ENCODE peak calls at places on chromosomes 2 and 18, in six cellular contexts. U is neural progenitor cell; G is CD8-positive, alpha-beta T cell; C is fibroblast of lung; B is NT2/D1; W is RWPE2. Q is an unnamed sample. For H3K9me3, the result is how much of the 10 kb centered on the place peaks cover.

GRCh38 chr2:230891108-230891507 is 26.4 kb downstream of the ITM2C start:
- DNase-seq in U (no peak), G (no peak), C (peak), B (no peak), W (no peak), Q (no peak)

GRCh38 chr2:113829270-113829669 is 60.6 kb upstream of the ACTR3 start:
- DNase-seq in U (no peak), G (no peak), C (no peak), B (no peak), W (no peak), Q (no peak)

GRCh38 chr2:165349181-165349580 is 110.0 kb downstream of the SCN2A start:
- DNase-seq in U (no peak), G (no peak), C (no peak), B (no peak), W (no peak), Q (no peak)

GRCh38 chr2:203814661-203815540 is 52.7 kb upstream of the CTLA4 start:
- DNase-seq in U (peak), G (peak), C (peak), B (peak), W (no peak), Q (peak)

GRCh38 chr18:59799383-59800015 is 100.3 kb upstream of the PMAIP1 start:
- DNase-seq in U (no peak), G (no peak), C (no peak), B (no peak), W (no peak), Q (peak)

GRCh38 chr2:68709421-68709911 is 25.1 kb upstream of the ARHGAP25 start:
- DNase-seq in U (peak), G (no peak), C (peak), B (no peak), W (no peak), Q (peak)

GRCh38 chr2:86036790-86037138 is 68.9 kb downstream of the POLR1A start:
- DNase-seq in U (no peak), G (no peak), C (no peak), B (no peak), W (no peak), Q (no peak)

GRCh38 chr2:178891265-178891958 is 84.2 kb upstream of the TTN start:
- DNase-seq in U (peak), G (peak), C (peak), B (peak), W (no peak), Q (peak)

GRCh38 chr2:138871312-138871711 is 91.1 kb upstream of the NXPH2 start:
- DNase-seq in U (no peak), G (no peak), C (no peak), B (no peak), W (no peak), Q (no peak)

GRCh38 chr18:36895606-36896005 is 66.7 kb downstream of the KIAA1328 start:
- DNase-seq in U (no peak), G (no peak), C (no peak), B (no peak), W (no peak), Q (no peak)

GRCh38 chr2:98692090-98692991 is 38.6 kb downstream of the MGAT4A start:
- DNase-seq in U (no peak), G (no peak), C (no peak), B (no peak), W (no peak), Q (no peak)

GRCh38 chr2:181879295-181879694 is 12.2 kb upstream of the ITPRID2 start:
- DNase-seq in U (no peak), G (no peak), C (no peak), B (no peak), W (no peak), Q (no peak)

GRCh38 chr2:61117534-61117933 is 44.5 kb upstream of the C2orf74 start:
- DNase-seq in U (no peak), G (no peak), C (peak), B (no peak), W (no peak), Q (no peak)

GRCh38 chr2:225894240-225894980 is 494.9 kb downstream of the NYAP2 start:
- DNase-seq in U (no peak), G (no peak), C (peak), B (no peak), W (no peak), Q (peak)

GRCh38 chr2:192298664-192299063 is 103.9 kb upstream of the TMEFF2 start:
- DNase-seq in U (peak), G (no peak), C (peak), B (peak), W (no peak), Q (no peak)

GRCh38 chr18:70148539-70148938 is 56.9 kb downstream of the RTTN start:
- DNase-seq in U (no peak), G (no peak), C (no peak), B (no peak), W (no peak), Q (no peak)

GRCh38 chr18:1663879-1664705 is 759.4 kb downstream of the ADCYAP1 start:
- DNase-seq in U (peak), G (no peak), C (peak), B (peak), W (no peak), Q (no peak)

GRCh38 chr2:64017811-64018714 is 1.2 kb downstream of the VPS54 start:
- DNase-seq in U (peak), G (no peak), C (peak), B (no peak), W (no peak), Q (peak)

GRCh38 chr2:216691210-216691741 is 4.1 kb downstream of the IGFBP5 start:
- DNase-seq in U (peak), G (no peak), C (peak), B (peak), W (no peak), Q (peak)

GRCh38 chr2:42876280-42876840 is 84.0 kb upstream of the HAAO start:
- DNase-seq in U (no peak), G (peak), C (no peak), B (no peak), W (no peak), Q (no peak)

GRCh38 chr2:112821682-112822081 is 14.9 kb downstream of the IL1B start:
- DNase-seq in U (no peak), G (no peak), C (no peak), B (no peak), W (no peak), Q (no peak)

GRCh38 chr2:16394072-16394985 is 271.3 kb downstream of the CYRIA start:
- DNase-seq in U (peak), G (no peak), C (no peak), B (no peak), W (no peak), Q (no peak)

GRCh38 chr2:10431797-10432196 is 16.3 kb downstream of the ODC1 start:
- DNase-seq in U (no peak), G (no peak), C (no peak), B (no peak), W (no peak), Q (peak)

GRCh38 chr2:70922591-70923234 is 13.0 kb upstream of the ATP6V1B1 start:
- DNase-seq in U (no peak), G (no peak), C (no peak), B (no peak), W (no peak), Q (no peak)

GRCh38 chr2:27714851-27715291 is 51.2 kb downstream of the SLC4A1AP start:
- DNase-seq in U (peak), G (no peak), C (no peak), B (no peak), W (no peak), Q (peak)

GRCh38 chr2:157053876-157054275 is 203.6 kb upstream of the GALNT5 start:
- DNase-seq in U (no peak), G (no peak), C (no peak), B (no peak), W (no peak), Q (no peak)

GRCh38 chr2:144713410-144713809 is 193.5 kb upstream of the ZEB2 start:
- DNase-seq in U (no peak), G (no peak), C (no peak), B (no peak), W (no peak), Q (no peak)

GRCh38 chr2:227788556-227788955 is 25.1 kb upstream of the CCL20 start:
- DNase-seq in U (no peak), G (no peak), C (peak), B (no peak), W (no peak), Q (no peak)

GRCh38 chr2:119290859-119291587 is 67.4 kb downstream of the STEAP3 start:
- DNase-seq in U (peak), G (peak), C (peak), B (peak), W (peak), Q (peak)

GRCh38 chr2:108993095-108993937 is 4.3 kb upstream of the EDAR start:
- DNase-seq in U (no peak), G (no peak), C (no peak), B (no peak), W (no peak), Q (no peak)

GRCh38 chr2:96507957-96508520 is 2.9 kb upstream of the NEURL3 start:
- DNase-seq in U (peak), G (peak), C (peak), B (no peak), W (no peak), Q (peak)

GRCh38 chr18:23179416-23179815 is 44.1 kb downstream of the CABLES1 start:
- DNase-seq in U (no peak), G (no peak), C (no peak), B (no peak), W (no peak), Q (no peak)

GRCh38 chr18:77377813-77378212 is 128.2 kb downstream of the GALR1 start:
- DNase-seq in U (no peak), G (no peak), C (no peak), B (no peak), W (no peak), Q (no peak)

GRCh38 chr2:200379481-200380120 is 73.1 kb downstream of the SPATS2L start:
- DNase-seq in U (peak), G (no peak), C (no peak), B (no peak), W (no peak), Q (no peak)

GRCh38 chr2:231998046-231998445 is 36.5 kb downstream of the DIS3L2 start:
- DNase-seq in U (no peak), G (no peak), C (no peak), B (no peak), W (no peak), Q (no peak)
- H3K9me3 ChIP-seq in U (under half), G (under half), C (under half), B (under half), W (under half), Q (under half)

DNA sequence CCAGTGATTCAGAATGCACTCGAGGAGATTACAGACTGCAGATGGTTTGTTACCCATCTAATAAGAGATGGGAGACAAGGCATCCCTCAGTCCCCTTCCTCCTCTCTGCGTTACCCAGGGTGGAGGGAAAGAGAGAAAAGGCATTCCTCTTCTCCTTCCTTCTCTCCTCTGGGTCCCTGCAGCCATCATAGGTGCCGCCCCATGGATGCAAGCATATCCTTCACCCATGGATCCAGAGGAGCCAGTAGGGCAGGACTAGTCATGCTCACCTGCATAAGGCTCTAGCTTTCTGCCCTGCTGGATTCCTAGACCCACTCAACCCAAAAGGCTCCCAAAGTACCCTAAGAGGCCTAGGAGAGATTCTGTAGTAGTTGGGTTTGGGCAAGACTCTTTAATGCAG is 20.4 kb downstream of the CMPK2 start:
- DNase-seq in U (peak), G (no peak), C (peak), B (no peak), W (no peak), Q (no peak)
- H3K9me3 ChIP-seq in U (under half), G (under half), C (under half), B (half or more), W (under half), Q (under half)

GRCh38 chr18:62732631-62733030 is 17.3 kb downstream of the PHLPP1 start:
- DNase-seq in U (no peak), G (no peak), C (no peak), B (no peak), W (no peak), Q (no peak)
- H3K9me3 ChIP-seq in U (under half), G (under half), C (under half), B (under half), W (under half), Q (under half)

GRCh38 chr2:148006249-148007007 is 14.1 kb downstream of the ORC4 start:
- DNase-seq in U (no peak), G (no peak), C (no peak), B (no peak), W (no peak), Q (no peak)

DNA sequence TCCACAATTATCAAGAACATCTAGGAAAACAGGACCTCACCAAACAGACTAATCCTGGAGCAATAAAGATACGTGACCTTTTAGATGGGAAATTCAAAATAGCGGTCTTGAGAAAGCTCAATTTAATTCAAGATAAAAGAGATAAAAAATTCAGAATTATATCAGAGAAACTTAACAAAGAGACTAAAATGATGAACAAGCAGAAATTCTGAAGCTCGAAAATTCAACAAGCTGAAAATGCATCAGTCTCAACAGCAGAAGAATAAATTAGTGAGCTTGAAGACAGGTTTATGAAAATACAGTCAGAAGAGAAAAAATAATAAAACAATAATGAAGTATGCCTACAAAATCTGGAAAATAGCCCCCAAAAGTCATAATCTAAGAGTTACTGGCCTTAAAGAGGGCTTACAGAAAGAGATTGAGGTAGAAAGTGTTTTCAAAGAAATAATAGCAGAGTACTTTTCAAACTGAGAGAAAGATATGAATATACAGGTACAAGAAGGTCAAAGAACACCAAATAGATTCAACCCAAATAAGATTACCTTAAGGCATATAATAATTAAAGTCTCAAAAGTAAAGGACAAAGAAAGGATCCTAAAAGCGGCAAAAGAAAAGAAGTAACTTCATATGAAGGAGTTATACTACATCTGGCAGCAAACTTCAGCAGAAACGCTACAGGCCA is 13.2 kb downstream of the ORC4 start:
- DNase-seq in U (no peak), G (no peak), C (no peak), B (no peak), W (no peak), Q (no peak)
- H3K9me3 ChIP-seq in U (under half), G (under half), C (under half), B (under half), W (under half), Q (under half)